ENCODE peak calls at places on chromosome 6, in seven cellular contexts. N is astrocyte; M is left lung; J is GM13976; D is activated CD4-positive, alpha-beta T cell treated with anti-CD3 and anti-CD28 coated beads, Interleukin-2, amount 50 U/mL, for 1 hour; V is stimulated activated CD8-positive, alpha-beta memory T cell treated with anti-CD3 and anti-CD28 coated beads, Interleukin-7, amount 100 ng/mL, for 48 hours; K is stimulated activated CD4-positive, alpha-beta T cell treated with anti-CD3 and anti-CD28 coated beads, Interleukin-4, amount 100 ng/mL, for 48 hours. T is an unnamed sample.

GRCh38 chr6:46350714-46351113 is 140.5 kb downstream of the RCAN2 start:
- DNase-seq in K (no peak), M (no peak), N (no peak), V (no peak), D (no peak), J (no peak), T (no peak)

GRCh38 chr6:152338335-152339125 is 298.6 kb downstream of the SYNE1 start:
- DNase-seq in N (no peak), D (peak; percentile 60), J (peak; percentile 49), K (peak; percentile 37), V (peak; percentile 23), M (no peak), T (no peak)

GRCh38 chr6:17863971-17864754 is 123.3 kb downstream of the KIF13A start:
- DNase-seq in N (peak; percentile 88), D (no peak), V (no peak), K (no peak), M (no peak), J (no peak), T (peak; percentile 59)

GRCh38 chr6:82785206-82785605 is 280.4 kb downstream of the UBE3D start:
- DNase-seq in D (no peak), N (peak; percentile 5), J (no peak), V (no peak), M (no peak), K (no peak), T (no peak)

GRCh38 chr6:32083812-32084768 is 25.0 kb downstream of the TNXB start:
- DNase-seq in V (no peak), D (no peak), M (no peak), K (no peak), J (no peak), N (no peak), T (no peak)

GRCh38 chr6:134480593-134480992 is 162.7 kb upstream of the SGK1 start:
- DNase-seq in J (no peak), D (no peak), V (no peak), N (peak; percentile 68), K (no peak), M (no peak), T (no peak)

GRCh38 chr6:43993881-43994523 is 133.2 kb downstream of the MRPL14 start:
- DNase-seq in M (no peak), N (no peak), V (no peak), D (no peak), K (no peak), J (no peak), T (no peak)

GRCh38 chr6:7156666-7157278 is 49.0 kb downstream of the RREB1 start:
- DNase-seq in D (no peak), M (no peak), N (peak; percentile 81), J (no peak), V (no peak), K (no peak), T (peak; percentile 72)

T was measured in BJ.